ENCODE peak calls at places on chromosomes 2 and 18, in four cellular contexts. L is activated T-helper 1 cell treated with anti-CD3 and anti-CD28 coated beads, Interleukin-12 subunit alpha, Interleukin-12 subunit beta, Interleukin-2, Interleukin-4 antibody, amounts not matched to agents 30 ng/mL and 10 ng/mL and 1 ng/mL, durations not matched to agents 14 hours and 24 hours and 36 hours; K is GM20000; Y is activated naive CD4-positive, alpha-beta T cell treated with anti-CD3 and anti-CD28 coated beads for 36 hours. F is an unnamed sample.
A peak's percentile ranks its signal among the peaks of the same experiment; 100 is the strongest.

GRCh38 chr18:5440297-5440696 is 103.5 kb downstream of the EPB41L3 start:
- DNase-seq in K (no peak), L (no peak), Y (no peak), F (peak; percentile 54)

GRCh38 chr2:95043300-95043786 is 17.8 kb downstream of the MAL start:
- DNase-seq in K (no peak), L (no peak), Y (peak; percentile 83), F (peak; percentile 96)

GRCh38 chr2:183037281-183037659 is 987 bp downstream of the NCKAP1 start:
- DNase-seq in Y (no peak), L (no peak), K (no peak), F (no peak)

GRCh38 chr2:15128846-15129245 is 432.3 kb downstream of the NBAS start:
- DNase-seq in L (no peak), K (no peak), Y (no peak), F (no peak)

GRCh38 chr2:44120428-44120827 is 48.2 kb upstream of the PPM1B start:
- DNase-seq in Y (peak; percentile 62), K (no peak), L (peak; percentile 1), F (peak; percentile 18)

GRCh38 chr18:79026491-79026890 is 42.7 kb upstream of the ATP9B start:
- DNase-seq in Y (no peak), L (no peak), K (no peak), F (no peak)

GRCh38 chr2:96175951-96176350 is 30.7 kb upstream of the DUSP2 start:
- DNase-seq in L (no peak), K (no peak), Y (no peak), F (peak; percentile 22)

GRCh38 chr2:237434916-237435315 is 21.0 kb upstream of the COL6A3 start:
- DNase-seq in L (peak; percentile 62), K (peak; percentile 40), Y (peak; percentile 90), F (no peak)

GRCh38 chr2:18831916-18832510 is 242.6 kb upstream of the NT5C1B start:
- DNase-seq in K (no peak), Y (no peak), L (no peak), F (no peak)

GRCh38 chr18:28713026-28713425 is 536.1 kb upstream of the CDH2 start:
- DNase-seq in Y (no peak), K (no peak), L (no peak), F (no peak)

GRCh38 chr18:36761186-36761698 is 67.6 kb downstream of the TPGS2 start:
- DNase-seq in L (no peak), Y (no peak), K (no peak), F (no peak)

GRCh38 chr2:46915811-46916630 is 415 bp upstream of the MCFD2 start:
- DNase-seq in Y (peak; percentile 81), K (peak; percentile 95), L (peak; percentile 76), F (peak; percentile 91)

GRCh38 chr2:2180446-2180845 is 150.6 kb downstream of the MYT1L start:
- DNase-seq in Y (no peak), K (no peak), L (no peak), F (no peak)

GRCh38 chr2:9113262-9113661 is 93.3 kb upstream of the ASAP2 start:
- DNase-seq in Y (no peak), L (no peak), K (no peak), F (no peak)